ENCODE peak calls at places on chromosome 19, in nine cellular contexts. One of them, this sample, is unnamed.
A peak's percentile ranks its signal among the peaks of the same experiment; 100 is the strongest.

GRCh38 chr19:48997972-48998371 is 4.3 kb downstream of the RUVBL2 start:
- DNase-seq in GM06990: no peak
- DNase-seq in nephron progenitor cell: peak; percentile 75
- DNase-seq in LoVo: peak; percentile 14
- DNase-seq in ACHN: peak; percentile 64
- DNase-seq in activated T-helper 1 cell treated with anti-CD3 and anti-CD28 coated beads, Interleukin-2, amount 50 U/mL, for 16 hours: no peak
- DNase-seq in mucosa of descending colon: peak; percentile 77
- DNase-seq in D341Med: peak; percentile 73
- DNase-seq in anterior cingulate cortex: no peak
- DNase-seq in this sample: peak; percentile 84

GRCh38 chr19:9913237-9914000 is 22.9 kb downstream of the OLFM2 start:
- DNase-seq in GM06990: no peak
- DNase-seq in mucosa of descending colon: no peak
- DNase-seq in ACHN: peak; percentile 14
- DNase-seq in activated T-helper 1 cell treated with anti-CD3 and anti-CD28 coated beads, Interleukin-2, amount 50 U/mL, for 16 hours: no peak
- DNase-seq in LoVo: no peak
- DNase-seq in nephron progenitor cell: peak; percentile 66
- DNase-seq in D341Med: peak; percentile 95
- DNase-seq in anterior cingulate cortex: no peak
- DNase-seq in this sample: peak; percentile 48

GRCh38 chr19:54191671-54192453 is 754 bp downstream of the TSEN34 start:
- DNase-seq in GM06990: no peak
- DNase-seq in activated T-helper 1 cell treated with anti-CD3 and anti-CD28 coated beads, Interleukin-2, amount 50 U/mL, for 16 hours: no peak
- DNase-seq in LoVo: no peak
- DNase-seq in D341Med: no peak
- DNase-seq in mucosa of descending colon: no peak
- DNase-seq in anterior cingulate cortex: no peak
- DNase-seq in nephron progenitor cell: no peak
- DNase-seq in ACHN: no peak
- DNase-seq in this sample: no peak

GRCh38 chr19:15294591-15294990 is 37.7 kb downstream of the BRD4 start:
- DNase-seq in anterior cingulate cortex: no peak
- DNase-seq in nephron progenitor cell: no peak
- DNase-seq in ACHN: no peak
- DNase-seq in activated T-helper 1 cell treated with anti-CD3 and anti-CD28 coated beads, Interleukin-2, amount 50 U/mL, for 16 hours: no peak
- DNase-seq in mucosa of descending colon: no peak
- DNase-seq in LoVo: no peak
- DNase-seq in D341Med: peak; percentile 58
- DNase-seq in GM06990: no peak
- DNase-seq in this sample: no peak

GRCh38 chr19:9848060-9848459 is 12.9 kb downstream of the PIN1 start:
- DNase-seq in nephron progenitor cell: peak; percentile 65
- DNase-seq in LoVo: no peak
- DNase-seq in anterior cingulate cortex: no peak
- DNase-seq in mucosa of descending colon: peak; percentile 18
- DNase-seq in GM06990: no peak
- DNase-seq in ACHN: no peak
- DNase-seq in D341Med: peak; percentile 82
- DNase-seq in activated T-helper 1 cell treated with anti-CD3 and anti-CD28 coated beads, Interleukin-2, amount 50 U/mL, for 16 hours: no peak
- DNase-seq in this sample: peak; percentile 35

GRCh38 chr19:51020988-51021651 is 1.6 kb upstream of the KLK10 start:
- DNase-seq in LoVo: peak; percentile 61
- DNase-seq in D341Med: no peak
- DNase-seq in ACHN: peak; percentile 39
- DNase-seq in activated T-helper 1 cell treated with anti-CD3 and anti-CD28 coated beads, Interleukin-2, amount 50 U/mL, for 16 hours: no peak
- DNase-seq in anterior cingulate cortex: no peak
- DNase-seq in GM06990: no peak
- DNase-seq in nephron progenitor cell: no peak
- DNase-seq in mucosa of descending colon: peak; percentile 50
- DNase-seq in this sample: peak; percentile 61

GRCh38 chr19:11375143-11375948 is 880 bp downstream of the SWSAP1 start:
- DNase-seq in activated T-helper 1 cell treated with anti-CD3 and anti-CD28 coated beads, Interleukin-2, amount 50 U/mL, for 16 hours: peak; percentile 59
- DNase-seq in LoVo: no peak
- DNase-seq in ACHN: peak; percentile 47
- DNase-seq in GM06990: peak; percentile 76
- DNase-seq in anterior cingulate cortex: no peak
- DNase-seq in mucosa of descending colon: peak; percentile 73
- DNase-seq in nephron progenitor cell: peak; percentile 40
- DNase-seq in D341Med: peak; percentile 50
- DNase-seq in this sample: peak; percentile 7

GRCh38 chr19:5128932-5129389 is 160.0 kb downstream of the KDM4B start:
- DNase-seq in nephron progenitor cell: peak; percentile 42
- DNase-seq in activated T-helper 1 cell treated with anti-CD3 and anti-CD28 coated beads, Interleukin-2, amount 50 U/mL, for 16 hours: no peak
- DNase-seq in anterior cingulate cortex: no peak
- DNase-seq in ACHN: no peak
- DNase-seq in LoVo: no peak
- DNase-seq in mucosa of descending colon: no peak
- DNase-seq in D341Med: no peak
- DNase-seq in GM06990: no peak
- DNase-seq in this sample: no peak

GRCh38 chr19:15199652-15200574 is 882 bp downstream of the NOTCH3 start:
- DNase-seq in anterior cingulate cortex: no peak
- DNase-seq in ACHN: no peak
- DNase-seq in mucosa of descending colon: no peak
- DNase-seq in LoVo: no peak
- DNase-seq in D341Med: peak; percentile 74
- DNase-seq in activated T-helper 1 cell treated with anti-CD3 and anti-CD28 coated beads, Interleukin-2, amount 50 U/mL, for 16 hours: no peak
- DNase-seq in GM06990: no peak
- DNase-seq in nephron progenitor cell: peak; percentile 88
- DNase-seq in this sample: peak; percentile 48

GRCh38 chr19:7522072-7522922 is at the start of gene MCOLN1:
- DNase-seq in mucosa of descending colon: peak; percentile 100
- DNase-seq in ACHN: peak; percentile 95
- DNase-seq in D341Med: peak; percentile 100
- DNase-seq in anterior cingulate cortex: peak; percentile 96
- DNase-seq in LoVo: peak; percentile 98
- DNase-seq in activated T-helper 1 cell treated with anti-CD3 and anti-CD28 coated beads, Interleukin-2, amount 50 U/mL, for 16 hours: peak; percentile 99
- DNase-seq in nephron progenitor cell: peak; percentile 100
- DNase-seq in GM06990: peak; percentile 97
- DNase-seq in this sample: peak; percentile 97

GRCh38 chr19:42601811-42602443 is 7.2 kb upstream of the CEACAM8 start:
- DNase-seq in LoVo: peak; percentile 30
- DNase-seq in anterior cingulate cortex: no peak
- DNase-seq in activated T-helper 1 cell treated with anti-CD3 and anti-CD28 coated beads, Interleukin-2, amount 50 U/mL, for 16 hours: no peak
- DNase-seq in D341Med: no peak
- DNase-seq in ACHN: peak; percentile 34
- DNase-seq in nephron progenitor cell: peak; percentile 56
- DNase-seq in mucosa of descending colon: peak; percentile 67
- DNase-seq in GM06990: no peak
- DNase-seq in this sample: peak; percentile 69

GRCh38 chr19:50658438-50659317 is 9.4 kb downstream of the C19orf81 start:
- DNase-seq in nephron progenitor cell: peak; percentile 96
- DNase-seq in ACHN: peak; percentile 91
- DNase-seq in mucosa of descending colon: peak; percentile 36
- DNase-seq in LoVo: no peak
- DNase-seq in activated T-helper 1 cell treated with anti-CD3 and anti-CD28 coated beads, Interleukin-2, amount 50 U/mL, for 16 hours: no peak
- DNase-seq in D341Med: peak; percentile 89
- DNase-seq in anterior cingulate cortex: peak; percentile 81
- DNase-seq in GM06990: peak; percentile 61
- DNase-seq in this sample: no peak

GRCh38 chr19:7918615-7919421 is 1.3 kb upstream of the SNAPC2 start:
- DNase-seq in nephron progenitor cell: no peak
- DNase-seq in anterior cingulate cortex: no peak
- DNase-seq in GM06990: peak; percentile 20
- DNase-seq in activated T-helper 1 cell treated with anti-CD3 and anti-CD28 coated beads, Interleukin-2, amount 50 U/mL, for 16 hours: no peak
- DNase-seq in mucosa of descending colon: no peak
- DNase-seq in ACHN: no peak
- DNase-seq in LoVo: no peak
- DNase-seq in D341Med: no peak
- DNase-seq in this sample: no peak

GRCh38 chr19:55611300-55611982 is 6.0 kb downstream of the ZNF865 start:
- DNase-seq in GM06990: no peak
- DNase-seq in activated T-helper 1 cell treated with anti-CD3 and anti-CD28 coated beads, Interleukin-2, amount 50 U/mL, for 16 hours: no peak
- DNase-seq in nephron progenitor cell: no peak
- DNase-seq in ACHN: no peak
- DNase-seq in anterior cingulate cortex: no peak
- DNase-seq in D341Med: no peak
- DNase-seq in LoVo: no peak
- DNase-seq in mucosa of descending colon: no peak
- DNase-seq in this sample: no peak

GRCh38 chr19:55956431-55956830 is 8.8 kb downstream of the NLRP8 start:
- DNase-seq in LoVo: no peak
- DNase-seq in ACHN: no peak
- DNase-seq in anterior cingulate cortex: no peak
- DNase-seq in GM06990: no peak
- DNase-seq in D341Med: no peak
- DNase-seq in activated T-helper 1 cell treated with anti-CD3 and anti-CD28 coated beads, Interleukin-2, amount 50 U/mL, for 16 hours: no peak
- DNase-seq in nephron progenitor cell: no peak
- DNase-seq in mucosa of descending colon: no peak
- DNase-seq in this sample: no peak

GRCh38 chr19:10566658-10567410 is 1.0 kb upstream of the KRI1 start:
- DNase-seq in mucosa of descending colon: peak; percentile 43
- DNase-seq in ACHN: no peak
- DNase-seq in GM06990: peak; percentile 74
- DNase-seq in D341Med: no peak
- DNase-seq in nephron progenitor cell: no peak
- DNase-seq in activated T-helper 1 cell treated with anti-CD3 and anti-CD28 coated beads, Interleukin-2, amount 50 U/mL, for 16 hours: no peak
- DNase-seq in anterior cingulate cortex: no peak
- DNase-seq in LoVo: no peak
- DNase-seq in this sample: no peak